ENCODE peak calls at places on chromosomes 5 and 9, in five cellular contexts. One of them, this sample, is unnamed.

GRCh38 chr9:123251741-123252140 is 16.6 kb downstream of the STRBP start:
- DNase-seq in PC-9: no peak
- DNase-seq in GM23338: no peak
- DNase-seq in endothelial cell of umbilical vein: no peak
- DNase-seq in fibroblast of lung: no peak
- DNase-seq in this sample: no peak

GRCh38 chr9:112970939-112971338 is 41.1 kb downstream of the ZNF883 start:
- DNase-seq in endothelial cell of umbilical vein: no peak
- DNase-seq in GM23338: peak; percentile 38
- DNase-seq in PC-9: no peak
- DNase-seq in fibroblast of lung: no peak
- DNase-seq in this sample: no peak

GRCh38 chr5:137186759-137187461 is 312.2 kb downstream of the SPOCK1 start:
- DNase-seq in endothelial cell of umbilical vein: no peak
- DNase-seq in PC-9: no peak
- DNase-seq in GM23338: no peak
- DNase-seq in fibroblast of lung: peak; percentile 94
- DNase-seq in this sample: peak; percentile 91

GRCh38 chr9:134295746-134296250 is 30.5 kb upstream of the RXRA start:
- DNase-seq in PC-9: no peak
- DNase-seq in endothelial cell of umbilical vein: no peak
- DNase-seq in GM23338: no peak
- DNase-seq in fibroblast of lung: no peak
- DNase-seq in this sample: no peak

GRCh38 chr9:121196389-121196788 is 5.3 kb downstream of the RAB14 start:
- DNase-seq in fibroblast of lung: no peak
- DNase-seq in endothelial cell of umbilical vein: no peak
- DNase-seq in PC-9: no peak
- DNase-seq in GM23338: no peak
- DNase-seq in this sample: no peak

GRCh38 chr9:33660771-33661170 is 134.6 kb upstream of the PRSS3 start:
- DNase-seq in GM23338: no peak
- DNase-seq in endothelial cell of umbilical vein: no peak
- DNase-seq in fibroblast of lung: no peak
- DNase-seq in PC-9: no peak
- DNase-seq in this sample: no peak

GRCh38 chr5:120447706-120448239 is 16.3 kb upstream of the PRR16 start:
- DNase-seq in PC-9: no peak
- DNase-seq in endothelial cell of umbilical vein: peak; percentile 49
- DNase-seq in GM23338: no peak
- DNase-seq in fibroblast of lung: peak; percentile 47
- DNase-seq in this sample: peak; percentile 27

GRCh38 chr9:99433555-99433954 is 211.5 kb downstream of the SEC61B start:
- DNase-seq in GM23338: no peak
- DNase-seq in fibroblast of lung: peak; percentile 86
- DNase-seq in endothelial cell of umbilical vein: peak; percentile 80
- DNase-seq in PC-9: peak; percentile 88
- DNase-seq in this sample: peak; percentile 82

GRCh38 chr9:94157408-94157801 is 73.1 kb downstream of the PTPDC1 start:
- DNase-seq in endothelial cell of umbilical vein: no peak
- DNase-seq in GM23338: no peak
- DNase-seq in PC-9: no peak
- DNase-seq in fibroblast of lung: peak; percentile 41
- DNase-seq in this sample: no peak

GRCh38 chr9:134561427-134562145 is 80.0 kb upstream of the COL5A1 start:
- DNase-seq in fibroblast of lung: no peak
- DNase-seq in PC-9: no peak
- DNase-seq in GM23338: no peak
- DNase-seq in endothelial cell of umbilical vein: no peak
- DNase-seq in this sample: no peak

GRCh38 chr5:155127552-155127951 is 114.0 kb downstream of the KIF4B start:
- DNase-seq in endothelial cell of umbilical vein: no peak
- DNase-seq in fibroblast of lung: no peak
- DNase-seq in PC-9: no peak
- DNase-seq in GM23338: no peak
- DNase-seq in this sample: no peak

DNA sequence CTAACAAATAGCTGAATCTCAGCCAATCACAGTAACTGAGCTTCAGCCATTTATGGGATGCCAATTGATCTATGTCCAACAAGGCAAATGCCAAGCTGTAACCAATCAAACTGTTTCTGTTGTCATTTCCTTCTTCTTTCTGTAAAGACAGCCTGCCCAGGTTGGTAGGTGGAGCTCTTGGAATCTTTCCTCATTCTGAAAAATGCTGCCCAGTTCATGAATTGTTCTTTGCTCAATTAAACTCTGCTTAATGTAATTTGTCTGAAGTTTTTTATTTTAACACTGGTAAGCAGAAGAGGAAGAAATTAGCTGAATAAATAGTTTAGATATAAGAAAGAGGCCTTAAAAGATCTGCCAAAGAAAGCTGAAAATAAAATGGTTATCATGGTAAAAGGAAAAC is 1235.6 kb downstream of the EFNA5 start:
- DNase-seq in endothelial cell of umbilical vein: no peak
- DNase-seq in GM23338: no peak
- DNase-seq in PC-9: no peak
- DNase-seq in fibroblast of lung: no peak
- DNase-seq in this sample: no peak
- H2AFZ ChIP-seq in endothelial cell of umbilical vein: no peak overlapping the region
- H2AFZ ChIP-seq in GM23338: no peak overlapping the region
- H2AFZ ChIP-seq in PC-9: no peak overlapping the region
- H2AFZ ChIP-seq in fibroblast of lung: no peak overlapping the region
- H2AFZ ChIP-seq in this sample: no peak overlapping the region

DNA sequence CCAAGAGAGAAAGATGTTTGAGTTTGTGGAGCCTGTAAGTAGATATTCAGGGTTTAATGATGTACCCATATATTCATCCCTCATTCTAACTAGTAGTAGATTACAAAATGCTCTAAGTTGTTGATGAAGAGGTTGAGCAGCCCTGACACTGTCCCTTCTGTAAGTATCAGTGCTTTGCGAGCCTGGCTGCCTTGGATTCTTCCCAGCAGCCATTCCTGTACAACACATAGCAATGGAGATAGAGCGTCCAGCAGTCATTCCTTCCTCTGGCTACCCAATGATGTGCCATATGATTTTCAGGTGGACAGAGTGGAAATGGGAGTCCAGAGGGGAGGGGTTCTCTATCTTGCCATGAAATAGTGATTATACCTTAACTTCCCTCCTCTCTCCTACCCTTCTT is 124.1 kb downstream of the ARHGAP26 start:
- DNase-seq in PC-9: no peak
- DNase-seq in endothelial cell of umbilical vein: no peak
- DNase-seq in GM23338: no peak
- DNase-seq in fibroblast of lung: no peak
- DNase-seq in this sample: no peak
- H2AFZ ChIP-seq in PC-9: no peak overlapping the region
- H2AFZ ChIP-seq in endothelial cell of umbilical vein: no peak overlapping the region
- H2AFZ ChIP-seq in GM23338: no peak overlapping the region
- H2AFZ ChIP-seq in fibroblast of lung: no peak overlapping the region
- H2AFZ ChIP-seq in this sample: no peak overlapping the region

GRCh38 chr9:125496313-125496838 is 210.6 kb downstream of the MAPKAP1 start:
- DNase-seq in PC-9: no peak
- DNase-seq in fibroblast of lung: no peak
- DNase-seq in GM23338: peak; percentile 53
- DNase-seq in endothelial cell of umbilical vein: no peak
- DNase-seq in this sample: no peak
- H2AFZ ChIP-seq in PC-9: no peak overlapping the region
- H2AFZ ChIP-seq in fibroblast of lung: no peak overlapping the region
- H2AFZ ChIP-seq in GM23338: no peak overlapping the region
- H2AFZ ChIP-seq in endothelial cell of umbilical vein: no peak overlapping the region
- H2AFZ ChIP-seq in this sample: no peak overlapping the region

GRCh38 chr5:132810605-132811004 is 2.5 kb upstream of the SOWAHA start:
- DNase-seq in PC-9: no peak
- DNase-seq in endothelial cell of umbilical vein: no peak
- DNase-seq in fibroblast of lung: no peak
- DNase-seq in GM23338: no peak
- DNase-seq in this sample: no peak

GRCh38 chr5:132808448-132808847 is 4.7 kb upstream of the SOWAHA start:
- DNase-seq in GM23338: no peak
- DNase-seq in fibroblast of lung: no peak
- DNase-seq in PC-9: no peak
- DNase-seq in endothelial cell of umbilical vein: no peak
- DNase-seq in this sample: no peak

GRCh38 chr5:132812123-132812948 is 766 bp upstream of the SOWAHA start:
- DNase-seq in GM23338: no peak
- DNase-seq in endothelial cell of umbilical vein: no peak
- DNase-seq in fibroblast of lung: no peak
- DNase-seq in PC-9: no peak
- DNase-seq in this sample: no peak

GRCh38 chr5:132808866-132809265 is 4.2 kb upstream of the SOWAHA start:
- DNase-seq in PC-9: no peak
- DNase-seq in endothelial cell of umbilical vein: no peak
- DNase-seq in GM23338: no peak
- DNase-seq in fibroblast of lung: no peak
- DNase-seq in this sample: no peak

DNA sequence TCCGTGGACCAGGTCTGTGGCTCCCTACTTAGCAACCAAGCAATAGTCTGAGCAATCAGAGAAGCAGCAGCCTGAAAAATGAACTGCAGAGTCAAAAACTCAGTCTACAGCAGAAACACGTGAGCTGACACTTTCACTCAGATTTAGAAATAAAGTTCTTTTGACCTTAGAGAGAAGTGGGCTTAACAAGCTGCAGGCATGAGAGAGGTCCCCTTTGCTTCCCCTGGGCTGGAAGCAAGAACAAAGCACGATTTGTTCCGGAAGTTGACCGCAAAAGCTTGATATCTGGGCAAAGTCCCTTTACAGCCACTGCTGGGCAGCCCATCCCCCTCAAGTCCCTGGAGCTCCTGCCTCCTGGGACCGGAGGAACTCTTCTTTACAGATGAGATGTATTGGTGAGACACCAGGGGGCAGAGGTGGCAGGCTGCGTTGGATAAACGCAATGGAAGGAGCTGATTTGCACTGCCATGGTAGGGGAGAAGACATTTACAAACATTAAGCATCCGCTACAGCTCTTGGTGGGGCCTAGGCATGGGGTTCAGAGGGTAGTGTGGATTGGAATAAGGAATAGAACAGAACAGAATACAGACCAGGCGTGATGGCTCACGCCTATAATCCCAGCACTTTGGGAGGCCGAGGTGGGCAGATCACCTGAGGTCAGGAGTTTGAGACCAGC is 5.8 kb upstream of the SOWAHA start:
- DNase-seq in GM23338: peak; percentile 85
- DNase-seq in fibroblast of lung: no peak
- DNase-seq in PC-9: no peak
- DNase-seq in endothelial cell of umbilical vein: no peak
- DNase-seq in this sample: no peak
- H2AFZ ChIP-seq in GM23338: peak overlapping the region; percentile 92
- H2AFZ ChIP-seq in fibroblast of lung: no peak overlapping the region
- H2AFZ ChIP-seq in PC-9: no peak overlapping the region
- H2AFZ ChIP-seq in endothelial cell of umbilical vein: no peak overlapping the region
- H2AFZ ChIP-seq in this sample: peak overlapping the region; percentile 45

GRCh38 chr5:1130218-1130946 is 18.5 kb upstream of the SLC12A7 start:
- DNase-seq in endothelial cell of umbilical vein: no peak
- DNase-seq in GM23338: no peak
- DNase-seq in PC-9: peak; percentile 97
- DNase-seq in fibroblast of lung: no peak
- DNase-seq in this sample: no peak
- H2AFZ ChIP-seq in endothelial cell of umbilical vein: no peak overlapping the region
- H2AFZ ChIP-seq in GM23338: no peak overlapping the region
- H2AFZ ChIP-seq in PC-9: peak overlapping the region; percentile 39
- H2AFZ ChIP-seq in fibroblast of lung: no peak overlapping the region
- H2AFZ ChIP-seq in this sample: no peak overlapping the region

DNA sequence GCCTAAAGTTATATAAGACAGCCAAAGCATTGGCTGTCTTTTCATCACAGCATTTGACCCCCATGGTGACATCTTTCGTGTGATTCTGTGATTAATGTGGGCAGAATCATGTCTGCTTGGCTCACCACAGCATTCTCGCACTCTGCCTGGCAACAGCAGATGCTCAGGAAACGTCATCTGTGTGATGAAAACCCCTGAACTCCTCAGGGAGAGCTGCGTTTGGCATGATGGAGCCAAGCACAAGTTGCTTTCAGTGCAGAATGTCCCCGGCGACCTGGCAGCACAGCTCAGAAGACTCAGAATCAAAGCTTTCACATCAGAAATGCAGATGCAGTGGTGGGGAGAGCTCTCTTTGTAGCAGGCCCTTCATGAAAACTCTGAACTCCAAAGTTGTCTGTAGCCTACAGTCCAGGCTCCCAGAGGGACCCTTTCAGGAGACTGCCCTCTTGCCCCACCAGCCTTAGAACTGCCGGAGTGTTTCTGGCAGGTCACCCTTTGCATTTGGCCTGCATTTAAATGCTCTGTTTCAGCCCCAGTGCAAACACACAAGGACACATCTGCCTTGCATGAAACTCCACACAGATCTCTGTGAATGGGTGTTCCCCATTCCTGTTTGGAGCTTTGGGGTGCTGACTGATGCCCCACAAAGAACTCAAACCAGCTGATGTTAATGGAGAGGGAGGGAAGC is 155.6 kb upstream of the PANK3 start:
- DNase-seq in GM23338: no peak
- DNase-seq in PC-9: no peak
- DNase-seq in endothelial cell of umbilical vein: no peak
- DNase-seq in fibroblast of lung: peak; percentile 20
- DNase-seq in this sample: peak; percentile 10
- H2AFZ ChIP-seq in GM23338: no peak overlapping the region
- H2AFZ ChIP-seq in PC-9: no peak overlapping the region
- H2AFZ ChIP-seq in endothelial cell of umbilical vein: no peak overlapping the region
- H2AFZ ChIP-seq in fibroblast of lung: no peak overlapping the region
- H2AFZ ChIP-seq in this sample: no peak overlapping the region

GRCh38 chr5:27406020-27406419 is 367.6 kb upstream of the CDH9 start:
- DNase-seq in PC-9: no peak
- DNase-seq in endothelial cell of umbilical vein: no peak
- DNase-seq in fibroblast of lung: no peak
- DNase-seq in GM23338: no peak
- DNase-seq in this sample: no peak

GRCh38 chr5:27402828-27403227 is 364.4 kb upstream of the CDH9 start:
- DNase-seq in endothelial cell of umbilical vein: no peak
- DNase-seq in GM23338: no peak
- DNase-seq in PC-9: no peak
- DNase-seq in fibroblast of lung: no peak
- DNase-seq in this sample: no peak

DNA sequence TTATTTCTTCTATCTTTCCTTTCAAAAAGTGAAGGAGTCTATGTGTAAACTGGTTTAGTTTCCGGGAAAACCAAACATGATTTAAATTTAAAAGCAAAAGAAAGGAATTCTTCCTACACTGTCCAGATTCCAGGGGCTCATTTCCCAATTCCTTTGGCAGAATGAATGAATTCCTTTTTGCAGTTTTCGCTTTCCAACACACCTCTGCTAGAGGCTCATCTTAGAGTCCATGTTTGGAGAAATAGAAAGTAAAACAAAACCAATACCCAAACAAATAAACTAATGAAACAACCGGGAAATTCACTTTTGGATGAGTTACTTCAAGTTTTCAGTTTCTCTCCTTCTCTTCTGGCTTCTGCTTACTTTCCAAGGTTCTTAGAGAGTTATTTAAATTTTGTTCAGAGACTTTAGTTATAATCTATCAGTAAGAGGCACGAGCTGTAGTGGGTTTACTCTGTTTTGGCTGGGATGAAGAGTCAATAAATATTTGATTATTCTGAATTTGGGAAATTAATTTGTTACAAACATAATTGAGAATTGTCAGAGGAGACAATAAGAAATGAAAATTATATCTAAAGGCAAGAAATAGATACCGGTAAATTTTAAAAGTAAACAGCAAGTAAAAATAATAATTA is 365.0 kb upstream of the CDH9 start:
- DNase-seq in endothelial cell of umbilical vein: no peak
- DNase-seq in GM23338: peak; percentile 4
- DNase-seq in PC-9: no peak
- DNase-seq in fibroblast of lung: peak; percentile 1
- DNase-seq in this sample: peak; percentile 0
- H2AFZ ChIP-seq in endothelial cell of umbilical vein: no peak overlapping the region
- H2AFZ ChIP-seq in GM23338: no peak overlapping the region
- H2AFZ ChIP-seq in PC-9: no peak overlapping the region
- H2AFZ ChIP-seq in fibroblast of lung: no peak overlapping the region
- H2AFZ ChIP-seq in this sample: peak overlapping the region; percentile 19

GRCh38 chr9:82891321-82891720 is 171.6 kb downstream of the RASEF start:
- DNase-seq in PC-9: no peak
- DNase-seq in fibroblast of lung: peak; percentile 61
- DNase-seq in endothelial cell of umbilical vein: no peak
- DNase-seq in GM23338: no peak
- DNase-seq in this sample: peak; percentile 49
- H2AFZ ChIP-seq in PC-9: no peak overlapping the region
- H2AFZ ChIP-seq in fibroblast of lung: no peak overlapping the region
- H2AFZ ChIP-seq in endothelial cell of umbilical vein: no peak overlapping the region
- H2AFZ ChIP-seq in GM23338: no peak overlapping the region
- H2AFZ ChIP-seq in this sample: no peak overlapping the region

This sample was measured in astrocyte.